ENCODE peak calls at places on chromosomes 6 and 20, in seven cellular contexts. P is adrenal gland, N is brain microvascular endothelial cell, I is uterus, B is GM20000, Y is tibial artery, T is WTC11. W is an unnamed sample.

GRCh38 chr6:26554669-26555504 is 16.7 kb downstream of the HMGN4 start:
- DNase-seq in I (peak), P (no peak), T (peak), B (peak), N (peak), Y (no peak), W (no peak)

GRCh38 chr20:62252342-62252966 is 14.1 kb downstream of the OSBPL2 start:
- DNase-seq in P (no peak), Y (no peak), I (no peak), T (no peak), N (no peak), B (no peak), W (no peak)

GRCh38 chr6:135231469-135231844 is 50.3 kb downstream of the MYB start:
- DNase-seq in I (no peak), Y (no peak), P (no peak), B (no peak), T (no peak), N (no peak), W (no peak)

GRCh38 chr6:105485456-105485855 is 82.6 kb upstream of the PREP start:
- DNase-seq in T (no peak), B (no peak), P (no peak), N (no peak), I (no peak), Y (no peak), W (no peak)

GRCh38 chr6:56649782-56650181 is 7.1 kb upstream of the DST start:
- DNase-seq in Y (no peak), N (peak), P (no peak), I (no peak), B (no peak), T (no peak), W (no peak)

GRCh38 chr20:23245553-23246128 is 105.0 kb upstream of the NXT1 start:
- DNase-seq in B (peak), I (peak), P (peak), Y (peak), N (no peak), T (peak), W (no peak)

GRCh38 chr20:2890743-2891142 is 17.5 kb downstream of the PTPRA start:
- DNase-seq in T (no peak), I (no peak), N (no peak), P (no peak), B (no peak), Y (no peak), W (no peak)

GRCh38 chr20:278607-279571 is 11.7 kb downstream of the C20orf96 start:
- DNase-seq in T (peak), N (no peak), I (peak), B (no peak), P (peak), Y (no peak), W (no peak)

GRCh38 chr20:57517904-57518303 is 7.0 kb downstream of the CTCFL start:
- DNase-seq in Y (no peak), P (no peak), T (no peak), B (no peak), I (no peak), N (no peak), W (no peak)

GRCh38 chr20:35135867-35136586 is 11.1 kb downstream of the EDEM2 start:
- DNase-seq in I (no peak), T (no peak), B (no peak), P (peak), Y (peak), N (no peak), W (no peak)

GRCh38 chr20:10217517-10218410 is 866 bp upstream of the SNAP25 start:
- DNase-seq in B (peak), I (peak), P (peak), T (peak), N (peak), Y (peak), W (no peak)

GRCh38 chr20:19783966-19784401 is 25.9 kb downstream of the RIN2 start:
- DNase-seq in P (peak), Y (no peak), N (peak), B (no peak), I (no peak), T (no peak), W (no peak)

GRCh38 chr6:147944122-147944521 is 398.5 kb upstream of the SASH1 start:
- DNase-seq in N (no peak), P (no peak), B (no peak), Y (no peak), I (no peak), T (peak), W (no peak)

GRCh38 chr6:38577492-38577891 is 62.2 kb downstream of the BTBD9 start:
- DNase-seq in P (no peak), Y (no peak), I (no peak), T (no peak), N (no peak), B (no peak), W (no peak)

GRCh38 chr6:155263373-155264063 is at the start of gene CLDN20:
- DNase-seq in T (no peak), I (no peak), B (no peak), Y (no peak), P (no peak), N (no peak), W (no peak)

GRCh38 chr6:129593233-129593564 is 116.8 kb downstream of the ARHGAP18 start:
- DNase-seq in B (no peak), T (no peak), N (peak), P (no peak), Y (no peak), I (no peak), W (no peak)

GRCh38 chr20:6940052-6940451 is 172.6 kb downstream of the BMP2 start:
- DNase-seq in T (peak), P (no peak), Y (no peak), N (no peak), B (no peak), I (no peak), W (no peak)

GRCh38 chr6:169363590-169363989 is 109.9 kb upstream of the THBS2 start:
- DNase-seq in P (peak), N (no peak), B (no peak), I (no peak), T (no peak), Y (no peak), W (no peak)

GRCh38 chr6:38634518-38634917 is 5.2 kb downstream of the BTBD9 start:
- DNase-seq in P (no peak), N (no peak), Y (no peak), T (no peak), I (no peak), B (no peak), W (no peak)

GRCh38 chr6:36319436-36319762 is 17.3 kb downstream of the BNIP5 start:
- DNase-seq in I (no peak), B (no peak), T (no peak), P (no peak), Y (no peak), N (no peak), W (no peak)

GRCh38 chr6:111087106-111087835 is at the start of gene SLC16A10:
- DNase-seq in P (peak), T (peak), I (peak), B (peak), N (no peak), Y (peak), W (peak)

GRCh38 chr20:15005300-15005986 is 668.0 kb upstream of the FLRT3 start:
- DNase-seq in T (no peak), I (no peak), Y (no peak), B (no peak), N (peak), P (no peak), W (no peak)

GRCh38 chr6:21005816-21006553 is 471.7 kb downstream of the CDKAL1 start:
- DNase-seq in B (no peak), T (no peak), Y (no peak), P (no peak), I (no peak), N (peak), W (no peak)

GRCh38 chr20:63966172-63966943 is 3.4 kb downstream of the ZNF512B start:
- DNase-seq in B (no peak), I (peak), P (no peak), N (no peak), T (no peak), Y (no peak), W (no peak)

GRCh38 chr6:84763397-84764331 is 734 bp downstream of the TBX18 start:
- DNase-seq in I (peak), Y (peak), N (peak), P (peak), B (no peak), T (peak), W (no peak)

GRCh38 chr20:51739722-51740249 is 28.4 kb downstream of the ATP9A start:
- DNase-seq in I (no peak), T (no peak), N (no peak), P (no peak), B (no peak), Y (no peak), W (no peak)

GRCh38 chr6:51352506-51353029 is 533.9 kb downstream of the TFAP2B start:
- DNase-seq in I (no peak), N (no peak), P (no peak), B (no peak), Y (no peak), T (no peak), W (no peak)

GRCh38 chr6:51349866-51350265 is 531.2 kb downstream of the TFAP2B start:
- DNase-seq in Y (no peak), T (no peak), P (no peak), N (no peak), B (no peak), I (no peak), W (no peak)

GRCh38 chr6:51350308-51350904 is 531.7 kb downstream of the TFAP2B start:
- DNase-seq in I (no peak), Y (no peak), N (peak), P (no peak), T (no peak), B (peak), W (no peak)
- TF ChIP-seq CTCF in I (no peak), Y (no peak), N (peak), P (peak), T (peak), B (peak), W (no peak)

GRCh38 chr20:1466211-1467081 is at the start of gene NSFL1C:
- DNase-seq in N (peak), T (peak), B (peak), P (peak), Y (peak), I (peak), W (peak)

GRCh38 chr20:1465470-1466210 is 1.0 kb downstream of the NSFL1C start:
- DNase-seq in N (no peak), Y (no peak), P (no peak), T (no peak), I (no peak), B (no peak), W (no peak)

GRCh38 chr20:1468117-1468624 is 1.5 kb upstream of the NSFL1C start:
- DNase-seq in B (no peak), Y (no peak), T (no peak), N (no peak), I (no peak), P (no peak), W (no peak)

GRCh38 chr20:1467355-1468116 is 887 bp upstream of the NSFL1C start:
- DNase-seq in T (no peak), P (peak), I (no peak), N (no peak), Y (peak), B (no peak), W (peak)

GRCh38 chr20:1467082-1467354 is 369 bp upstream of the NSFL1C start:
- DNase-seq in B (no peak), Y (no peak), P (no peak), T (no peak), I (no peak), N (no peak), W (no peak)
- TF ChIP-seq CTCF in B (no peak), Y (no peak), P (no peak), T (no peak), I (no peak), N (no peak), W (no peak)

DNA sequence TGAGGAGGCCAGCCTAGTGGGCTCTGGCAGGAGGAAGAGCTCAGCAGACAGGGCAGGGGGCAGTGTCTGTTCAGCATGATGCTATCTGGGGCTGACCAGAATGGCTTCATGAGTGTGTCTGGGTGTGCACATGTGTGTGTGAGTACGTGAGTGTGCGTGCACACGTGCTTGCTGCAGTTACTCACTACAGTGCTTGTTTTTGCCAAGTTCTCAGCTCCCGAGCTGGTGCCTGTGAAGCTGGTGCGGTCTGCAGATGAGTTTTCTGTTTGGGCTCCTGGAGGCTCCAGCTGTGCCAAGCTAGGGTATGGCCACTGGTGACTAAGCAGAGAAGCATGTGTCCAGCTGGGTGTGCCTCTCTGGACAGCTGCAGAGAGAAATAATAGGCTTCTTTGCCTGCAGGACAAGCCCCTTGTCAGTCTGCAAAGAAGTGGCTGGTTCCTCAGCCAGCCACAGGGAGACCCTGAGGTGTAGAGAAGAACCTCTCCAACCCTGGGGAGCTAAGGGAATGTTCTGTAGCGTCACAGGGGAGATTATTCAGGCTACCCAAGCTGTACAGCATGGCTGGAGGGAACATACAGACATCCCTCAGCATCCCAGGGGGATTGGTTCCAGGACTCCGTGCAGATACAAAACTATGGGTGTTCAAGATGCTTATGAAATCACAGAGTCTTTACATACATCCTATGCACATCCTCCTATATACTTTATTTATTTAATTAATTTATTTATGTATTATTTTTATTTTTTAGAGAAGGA is 40.2 kb upstream of the FAM50B start:
- DNase-seq in P (peak), B (no peak), I (no peak), Y (peak), T (no peak), N (peak), W (no peak)
- TF ChIP-seq CTCF in P (no peak), B (no peak), I (no peak), Y (no peak), T (no peak), N (peak), W (no peak)

DNA sequence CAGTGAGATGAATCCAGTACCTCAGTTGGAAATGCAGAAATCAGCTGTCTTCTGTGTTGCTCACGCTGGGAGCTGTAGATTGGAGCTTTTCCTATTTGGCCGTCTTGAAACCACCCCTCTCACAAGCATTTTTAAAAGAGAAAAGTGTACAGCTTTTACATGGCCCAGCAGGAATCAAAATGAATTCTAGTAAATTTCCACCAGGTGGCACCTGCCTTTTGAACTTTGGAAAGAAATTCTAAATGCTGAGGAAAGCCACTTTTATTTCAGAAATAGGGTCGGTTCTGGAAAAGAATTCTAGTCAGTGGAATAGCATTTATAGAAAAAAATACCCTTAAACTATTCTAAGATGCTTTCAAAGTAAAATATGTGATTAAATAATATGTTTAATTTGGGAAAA is 647.8 kb downstream of the CD109 start:
- DNase-seq in N (no peak), P (no peak), B (no peak), I (no peak), T (no peak), Y (no peak), W (no peak)
- TF ChIP-seq CTCF in N (peak), P (no peak), B (no peak), I (no peak), T (no peak), Y (peak), W (no peak)

GRCh38 chr6:1395941-1396908 is 6.8 kb downstream of the FOXF2 start:
- DNase-seq in N (no peak), I (no peak), B (no peak), T (no peak), Y (no peak), P (no peak), W (no peak)
- TF ChIP-seq CTCF in N (no peak), I (no peak), B (no peak), T (no peak), Y (no peak), P (no peak), W (no peak)

GRCh38 chr6:13538600-13538999 is 35.8 kb upstream of the SIRT5 start:
- DNase-seq in I (no peak), P (no peak), N (no peak), B (no peak), T (no peak), Y (no peak), W (no peak)

GRCh38 chr6:13537527-13537897 is 36.9 kb upstream of the SIRT5 start:
- DNase-seq in P (no peak), Y (no peak), B (no peak), N (no peak), T (no peak), I (no peak), W (no peak)

GRCh38 chr6:13541496-13541895 is 32.9 kb upstream of the SIRT5 start:
- DNase-seq in P (no peak), Y (no peak), T (no peak), I (no peak), N (no peak), B (no peak), W (no peak)

GRCh38 chr6:13538084-13538483 is 36.3 kb upstream of the SIRT5 start:
- DNase-seq in Y (no peak), P (no peak), N (peak), B (peak), T (no peak), I (no peak), W (no peak)

DNA sequence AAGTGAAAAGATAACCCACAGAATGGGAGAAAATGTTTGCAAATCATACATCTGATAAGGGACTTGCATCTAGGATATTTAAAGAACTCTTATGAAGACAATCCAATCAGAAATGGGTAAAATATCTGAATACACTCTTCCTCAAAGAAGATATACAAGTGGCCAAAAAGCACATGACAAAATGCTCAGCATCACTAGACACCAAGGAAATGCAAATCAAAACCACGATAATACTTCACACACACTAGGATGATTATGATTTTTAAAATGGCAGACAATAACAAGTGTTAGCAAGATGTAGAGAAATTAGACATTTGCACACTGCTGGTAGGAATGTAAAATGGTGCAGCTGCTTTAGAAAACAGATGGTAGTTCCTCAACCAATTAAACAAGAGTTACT is 34.8 kb upstream of the SIRT5 start:
- DNase-seq in B (no peak), N (no peak), T (no peak), P (no peak), I (no peak), Y (no peak), W (no peak)
- TF ChIP-seq CTCF in B (no peak), N (no peak), T (no peak), P (no peak), I (no peak), Y (no peak), W (no peak)

GRCh38 chr20:49187330-49188100 is 619 bp downstream of the STAU1 start:
- DNase-seq in N (no peak), I (peak), B (peak), P (peak), T (no peak), Y (peak), W (no peak)
- TF ChIP-seq CTCF in N (no peak), I (no peak), B (no peak), P (no peak), T (no peak), Y (no peak), W (no peak)